ENCODE peak calls at places on chromosomes 4 and X, in four cellular contexts. One of them, this sample, is unnamed.

GRCh38 chr4:2939383-2940243 is 23.6 kb downstream of the NOP14 start:
- DNase-seq in A549: no peak
- DNase-seq in AG09319: no peak
- DNase-seq in CD8-positive, alpha-beta T cell: no peak
- DNase-seq in this sample: no peak

GRCh38 chr4:37453361-37454262 is 209.1 kb downstream of the NWD2 start:
- DNase-seq in A549: peak
- DNase-seq in AG09319: no peak
- DNase-seq in CD8-positive, alpha-beta T cell: no peak
- DNase-seq in this sample: no peak

GRCh38 chr4:118823471-118823870 is 12.5 kb downstream of the SEC24D start:
- DNase-seq in A549: no peak
- DNase-seq in AG09319: no peak
- DNase-seq in CD8-positive, alpha-beta T cell: no peak
- DNase-seq in this sample: no peak

GRCh38 chr4:97330915-97331314 is 812.4 kb downstream of the STPG2 start:
- DNase-seq in A549: no peak
- DNase-seq in AG09319: no peak
- DNase-seq in CD8-positive, alpha-beta T cell: no peak
- DNase-seq in this sample: no peak

GRCh38 chrX:24153175-24153795 is 3.8 kb downstream of the ZFX start:
- DNase-seq in A549: no peak
- DNase-seq in AG09319: no peak
- DNase-seq in CD8-positive, alpha-beta T cell: no peak
- DNase-seq in this sample: no peak

GRCh38 chr4:82643994-82644730 is 82.4 kb upstream of the TMEM150C start:
- DNase-seq in A549: peak
- DNase-seq in AG09319: peak
- DNase-seq in CD8-positive, alpha-beta T cell: no peak
- DNase-seq in this sample: no peak

GRCh38 chrX:56783450-56783831 is 54.4 kb downstream of the NBDY start:
- DNase-seq in A549: no peak
- DNase-seq in AG09319: peak
- DNase-seq in CD8-positive, alpha-beta T cell: no peak
- DNase-seq in this sample: no peak

GRCh38 chr4:163535657-163536056 is 41.2 kb downstream of the TMA16 start:
- DNase-seq in A549: no peak
- DNase-seq in AG09319: no peak
- DNase-seq in CD8-positive, alpha-beta T cell: no peak
- DNase-seq in this sample: no peak

GRCh38 chr4:182695842-182696241 is 221.3 kb downstream of the DCTD start:
- DNase-seq in A549: no peak
- DNase-seq in AG09319: no peak
- DNase-seq in CD8-positive, alpha-beta T cell: no peak
- DNase-seq in this sample: no peak

GRCh38 chr4:7876096-7876993 is 63.3 kb downstream of the AFAP1 start:
- DNase-seq in A549: peak
- DNase-seq in AG09319: no peak
- DNase-seq in CD8-positive, alpha-beta T cell: no peak
- DNase-seq in this sample: no peak

GRCh38 chrX:146456058-146456457 is 353.5 kb upstream of the CXorf51B start:
- DNase-seq in A549: no peak
- DNase-seq in AG09319: no peak
- DNase-seq in CD8-positive, alpha-beta T cell: no peak
- DNase-seq in this sample: no peak

GRCh38 chr4:40254961-40255721 is 58.3 kb downstream of the RHOH start:
- DNase-seq in A549: no peak
- DNase-seq in AG09319: peak
- DNase-seq in CD8-positive, alpha-beta T cell: no peak
- DNase-seq in this sample: no peak

GRCh38 chr4:16243285-16243684 is 17.0 kb upstream of the TAPT1 start:
- DNase-seq in A549: no peak
- DNase-seq in AG09319: no peak
- DNase-seq in CD8-positive, alpha-beta T cell: no peak
- DNase-seq in this sample: no peak

GRCh38 chr4:86184216-86184915 is 175.5 kb downstream of the MAPK10 start:
- DNase-seq in A549: no peak
- DNase-seq in AG09319: no peak
- DNase-seq in CD8-positive, alpha-beta T cell: no peak
- DNase-seq in this sample: no peak

GRCh38 chr4:143782521-143782920 is 82.0 kb upstream of the FREM3 start:
- DNase-seq in A549: no peak
- DNase-seq in AG09319: no peak
- DNase-seq in CD8-positive, alpha-beta T cell: no peak
- DNase-seq in this sample: no peak

GRCh38 chr4:184384810-184385557 is 89.4 kb downstream of the IRF2 start:
- DNase-seq in A549: no peak
- DNase-seq in AG09319: no peak
- DNase-seq in CD8-positive, alpha-beta T cell: no peak
- DNase-seq in this sample: no peak

GRCh38 chr4:63316633-63317032 is 1092.6 kb downstream of the TECRL start:
- DNase-seq in A549: no peak
- DNase-seq in AG09319: no peak
- DNase-seq in CD8-positive, alpha-beta T cell: no peak
- DNase-seq in this sample: no peak

GRCh38 chr4:73520821-73521220 is 39.3 kb downstream of the AFM start:
- DNase-seq in A549: no peak
- DNase-seq in AG09319: no peak
- DNase-seq in CD8-positive, alpha-beta T cell: no peak
- DNase-seq in this sample: no peak

GRCh38 chr4:169795585-169795984 is 37.8 kb upstream of the HPF1 start:
- DNase-seq in A549: no peak
- DNase-seq in AG09319: no peak
- DNase-seq in CD8-positive, alpha-beta T cell: no peak
- DNase-seq in this sample: no peak

GRCh38 chr4:143721317-143721716 is 20.8 kb upstream of the FREM3 start:
- DNase-seq in A549: no peak
- DNase-seq in AG09319: no peak
- DNase-seq in CD8-positive, alpha-beta T cell: no peak
- DNase-seq in this sample: no peak

GRCh38 chrX:11724122-11725017 is 33.7 kb upstream of the MSL3 start:
- DNase-seq in A549: peak
- DNase-seq in AG09319: no peak
- DNase-seq in CD8-positive, alpha-beta T cell: no peak
- DNase-seq in this sample: no peak

GRCh38 chrX:72621619-72622485 is 49.2 kb upstream of the HDAC8 start:
- DNase-seq in A549: peak
- DNase-seq in AG09319: no peak
- DNase-seq in CD8-positive, alpha-beta T cell: no peak
- DNase-seq in this sample: peak

This sample was measured in GM12864.